ENCODE peak calls at places on chromosome 1, in ten cellular contexts. H, Y, M, O, C, L, K, I, V and X are unnamed samples.

GRCh38 chr1:77308889-77309621 is 27.2 kb downstream of the AK5 start:
- DNase-seq in Y (no peak), K (no peak), L (no peak), V (no peak), O (no peak), H (no peak), C (no peak), M (no peak), I (no peak), X (no peak)

GRCh38 chr1:21534674-21535378 is 25.6 kb downstream of the ALPL start:
- DNase-seq in L (no peak), Y (peak; percentile 61), M (no peak), K (peak; percentile 56), I (peak; percentile 48), H (peak; percentile 72), V (peak; percentile 32), O (peak; percentile 43), C (no peak), X (peak; percentile 69)

GRCh38 chr1:74964508-74964907 is 169.7 kb upstream of the LHX8 start:
- DNase-seq in I (peak; percentile 38), C (no peak), H (no peak), O (no peak), Y (peak; percentile 90), K (no peak), V (no peak), L (no peak), M (no peak), X (no peak)

GRCh38 chr1:64499011-64499410 is 29.1 kb downstream of the CACHD1 start:
- DNase-seq in K (no peak), L (no peak), I (no peak), M (no peak), H (no peak), Y (no peak), C (no peak), V (no peak), O (no peak), X (no peak)

GRCh38 chr1:225923692-225924555 is at the start of gene PYCR2:
- DNase-seq in K (peak; percentile 95), C (peak; percentile 75), H (peak; percentile 100), M (peak; percentile 99), L (peak; percentile 95), O (peak; percentile 97), I (peak; percentile 96), V (peak; percentile 99), Y (peak; percentile 85), X (peak; percentile 100)

GRCh38 chr1:3078421-3078820 is 9.4 kb downstream of the PRDM16 start:
- DNase-seq in O (no peak), L (no peak), I (no peak), C (no peak), K (no peak), H (no peak), Y (no peak), V (no peak), M (no peak), X (no peak)

GRCh38 chr1:36300526-36300925 is 5.6 kb upstream of the SH3D21 start:
- DNase-seq in C (no peak), V (no peak), O (no peak), L (no peak), Y (no peak), H (no peak), K (no peak), I (no peak), M (no peak), X (no peak)

GRCh38 chr1:93663191-93663614 is 18.4 kb downstream of the BCAR3 start:
- DNase-seq in L (no peak), H (no peak), M (no peak), Y (no peak), V (no peak), K (no peak), I (no peak), O (no peak), C (no peak), X (no peak)

GRCh38 chr1:87916965-87917364 is 588.3 kb downstream of the LMO4 start:
- DNase-seq in K (no peak), H (no peak), V (no peak), I (no peak), M (no peak), O (no peak), Y (no peak), C (no peak), L (no peak), X (no peak)

GRCh38 chr1:47870946-47871750 is 126.0 kb downstream of the TRABD2B start:
- DNase-seq in M (no peak), Y (no peak), O (no peak), C (no peak), H (no peak), V (no peak), K (no peak), L (no peak), I (no peak), X (no peak)

GRCh38 chr1:165851034-165851658 is 23.7 kb downstream of the UCK2 start:
- DNase-seq in Y (peak; percentile 42), K (no peak), M (peak; percentile 49), I (no peak), H (peak; percentile 56), L (no peak), C (no peak), O (no peak), V (peak; percentile 29), X (peak; percentile 47)

GRCh38 chr1:29633271-29633615 is 396.9 kb downstream of the PTPRU start:
- DNase-seq in M (no peak), I (no peak), L (no peak), Y (no peak), O (no peak), V (no peak), K (no peak), H (no peak), C (no peak), X (no peak)

GRCh38 chr1:115426990-115427389 is 88.9 kb upstream of the NGF start:
- DNase-seq in Y (peak; percentile 23), K (no peak), I (no peak), L (no peak), H (no peak), C (no peak), M (no peak), V (no peak), O (no peak), X (no peak)

GRCh38 chr1:7553042-7553690 is 217.9 kb upstream of the VAMP3 start:
- DNase-seq in M (no peak), K (no peak), O (peak; percentile 16), Y (peak; percentile 76), H (no peak), V (no peak), C (no peak), L (no peak), I (no peak), X (no peak)

GRCh38 chr1:205476648-205477047 is 20.8 kb upstream of the BLACAT1 start:
- DNase-seq in M (no peak), H (no peak), C (no peak), Y (no peak), K (no peak), O (no peak), I (no peak), V (no peak), L (no peak), X (no peak)

GRCh38 chr1:26307363-26307781 is 936 bp upstream of the UBXN11 start:
- DNase-seq in V (no peak), Y (no peak), H (no peak), M (no peak), C (no peak), L (no peak), I (no peak), O (no peak), K (no peak), X (no peak)

GRCh38 chr1:198656500-198656932 is 17.7 kb downstream of the PTPRC start:
- DNase-seq in L (peak; percentile 15), O (peak; percentile 34), M (no peak), C (no peak), I (peak; percentile 40), Y (no peak), K (no peak), H (no peak), V (peak; percentile 66), X (no peak)

GRCh38 chr1:85585845-85586244 is 5.3 kb downstream of the CCN1 start:
- DNase-seq in K (no peak), H (no peak), C (no peak), O (no peak), M (no peak), I (no peak), V (no peak), L (peak; percentile 36), Y (no peak), X (no peak)

DNA sequence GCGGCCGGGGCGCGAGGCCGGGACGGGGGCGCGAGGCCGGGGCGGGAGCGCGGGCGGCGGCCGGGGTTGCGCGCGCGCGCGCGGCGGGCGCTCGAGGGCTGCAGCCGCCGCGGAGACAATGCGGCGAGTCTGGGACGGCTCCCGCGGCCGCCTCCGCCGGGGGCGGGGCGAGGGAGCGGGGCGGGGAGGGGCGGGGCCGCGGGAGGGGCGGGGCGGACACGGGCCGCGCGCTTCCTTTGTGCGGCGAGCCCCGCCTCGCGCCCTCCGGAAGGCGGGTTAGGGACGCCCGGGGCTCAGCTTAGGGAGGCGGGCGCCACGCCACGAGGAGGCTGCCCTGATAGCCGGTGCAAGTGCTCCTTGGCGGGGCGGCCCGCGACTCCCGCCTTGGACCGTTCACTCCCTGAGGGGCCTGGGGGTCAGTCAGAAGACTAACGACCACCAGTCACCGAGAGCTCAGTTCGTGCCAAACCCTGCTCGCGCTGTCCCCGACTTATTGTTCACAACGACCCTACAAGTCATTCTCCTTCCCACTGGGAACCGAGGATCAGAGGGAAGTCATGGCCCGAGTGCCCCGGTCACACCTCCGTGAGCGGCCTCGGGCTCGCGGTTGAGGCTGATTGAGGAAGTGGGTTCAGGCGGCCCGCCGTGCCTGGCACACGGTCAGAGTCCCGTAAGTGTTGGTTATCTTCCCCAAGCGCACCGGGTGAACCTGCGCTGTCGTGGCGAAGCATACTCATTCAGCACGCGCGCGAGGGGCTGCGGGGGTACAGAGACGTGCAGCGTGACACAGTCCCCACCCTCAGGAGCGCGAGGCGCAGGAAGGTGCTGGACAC is 29.1 kb upstream of the A3GALT2 start:
- DNase-seq in O (peak; percentile 93), I (peak; percentile 89), H (peak; percentile 96), L (peak; percentile 85), Y (peak; percentile 87), M (peak; percentile 86), C (no peak), K (peak; percentile 82), V (peak; percentile 81), X (peak; percentile 98)
- TF ChIP-seq CTCF in O (no peak), I (no peak), H (no peak), L (no peak), Y (no peak), M (no peak), C (no peak), K (no peak), V (no peak), X (no peak)

GRCh38 chr1:154937051-154937987 is 800 bp upstream of the PMVK start:
- DNase-seq in O (peak; percentile 94), M (peak; percentile 91), H (peak; percentile 86), Y (peak; percentile 97), K (peak; percentile 81), L (peak; percentile 94), I (peak; percentile 91), V (peak; percentile 87), C (peak; percentile 77), X (peak; percentile 87)
- TF ChIP-seq CTCF in O (no peak), M (no peak), H (no peak), Y (peak; percentile 56), K (no peak), L (no peak), I (peak; percentile 18), V (peak; percentile 26), C (peak; percentile 13), X (peak; percentile 21)

GRCh38 chr1:178774263-178774662 is 49.2 kb downstream of the RALGPS2 start:
- DNase-seq in L (no peak), Y (no peak), O (no peak), I (no peak), V (no peak), K (no peak), H (no peak), C (no peak), M (no peak), X (peak; percentile 10)
- TF ChIP-seq CTCF in L (peak; percentile 60), Y (no peak), O (peak; percentile 24), I (no peak), V (peak; percentile 73), K (peak; percentile 49), H (peak; percentile 20), C (no peak), M (no peak), X (peak; percentile 33)

GRCh38 chr1:99326215-99326949 is 62.1 kb downstream of the PLPPR4 start:
- DNase-seq in O (no peak), M (no peak), V (no peak), K (no peak), C (no peak), L (no peak), H (no peak), Y (peak; percentile 25), I (no peak), X (no peak)
- TF ChIP-seq CTCF in O (peak; percentile 21), M (peak; percentile 32), V (peak; percentile 43), K (peak; percentile 74), C (peak; percentile 13), L (no peak), H (no peak), Y (peak; percentile 23), I (no peak), X (no peak)